ENCODE peak calls at places on chromosome 13, in four cellular contexts. L, Q, X and G are unnamed samples.

GRCh38 chr13:97328222-97328790 is 105.7 kb upstream of the RAP2A start:
- DNase-seq in Q (peak), X (peak), L (peak), G (peak)

GRCh38 chr13:80010846-80011245 is 330.1 kb downstream of the SPRY2 start:
- DNase-seq in X (no peak), L (no peak), Q (no peak), G (no peak)

GRCh38 chr13:87333599-87333998 is 337.6 kb upstream of the SLITRK5 start:
- DNase-seq in X (no peak), L (no peak), Q (no peak), G (no peak)

GRCh38 chr13:43300817-43301216 is 277.4 kb downstream of the DNAJC15 start:
- DNase-seq in Q (no peak), L (peak), X (peak), G (peak)

GRCh38 chr13:76799696-76800095 is 86.5 kb downstream of the KCTD12 start:
- DNase-seq in L (no peak), X (peak), Q (no peak), G (peak)

GRCh38 chr13:109998030-109998429 is 211.6 kb upstream of the IRS2 start:
- DNase-seq in Q (no peak), X (no peak), L (no peak), G (no peak)

GRCh38 chr13:51262501-51263211 is 40.5 kb downstream of the FAM124A start:
- DNase-seq in Q (no peak), L (no peak), X (no peak), G (no peak)

GRCh38 chr13:83867708-83868107 is 14.6 kb downstream of the SLITRK1 start:
- DNase-seq in Q (no peak), L (no peak), X (no peak), G (no peak)

GRCh38 chr13:99860736-99861135 is 110.8 kb downstream of the ZIC5 start:
- DNase-seq in L (no peak), X (no peak), Q (no peak), G (no peak)
- TF ChIP-seq CTCF in L (no peak), X (no peak), Q (no peak), G (no peak)

DNA sequence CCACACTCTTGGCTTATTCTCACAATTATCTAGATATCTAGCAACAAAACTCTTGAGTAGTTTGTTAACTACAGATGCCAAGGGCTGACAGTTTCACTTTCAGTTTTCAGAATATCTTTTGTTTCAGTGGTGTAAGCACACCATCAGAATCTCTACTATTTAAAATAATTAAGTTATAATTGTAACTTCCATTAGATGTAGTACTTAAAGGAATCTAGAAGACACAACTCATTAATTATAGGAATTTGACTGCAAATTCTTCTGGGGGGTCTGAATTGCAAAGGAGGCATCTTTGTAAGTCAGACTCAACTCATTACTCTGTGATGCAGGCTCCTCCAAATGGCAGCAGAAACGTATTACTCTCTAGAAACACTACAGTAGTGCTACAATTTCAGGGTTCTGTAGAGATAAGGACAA is 44.9 kb upstream of the USPL1 start:
- DNase-seq in Q (no peak), X (peak), L (peak), G (peak)
- H3K4me3 ChIP-seq in Q (peak), X (peak), L (peak), G (peak)

GRCh38 chr13:74920945-74921725 is 560.8 kb downstream of the TBC1D4 start:
- DNase-seq in L (no peak), X (no peak), Q (no peak), G (peak)

GRCh38 chr13:74919914-74920313 is 562.1 kb downstream of the TBC1D4 start:
- DNase-seq in L (no peak), Q (no peak), X (no peak), G (no peak)

GRCh38 chr13:74922963-74923362 is 559.0 kb downstream of the TBC1D4 start:
- DNase-seq in L (no peak), Q (no peak), X (no peak), G (no peak)

GRCh38 chr13:74920361-74920760 is 561.6 kb downstream of the TBC1D4 start:
- DNase-seq in X (no peak), Q (no peak), L (no peak), G (no peak)
- TF ChIP-seq CTCF in X (no peak), Q (no peak), L (no peak), G (no peak)

GRCh38 chr13:66312312-66313087 is 917.6 kb downstream of the PCDH9 start:
- DNase-seq in L (peak), Q (peak), X (peak), G (peak)
- H3K4me3 ChIP-seq in L (no peak), Q (no peak), X (no peak), G (no peak)

GRCh38 chr13:113122571-113123225 is at the start of gene F10:
- DNase-seq in X (no peak), Q (peak), L (peak), G (peak)
- TF ChIP-seq CTCF in X (no peak), Q (no peak), L (no peak), G (peak)